ENCODE peak calls at places on chromosomes 5 and 9, in four cellular contexts. One of them, this sample, is unnamed.

GRCh38 chr5:1013238-1013947 is 4.8 kb downstream of the NKD2 start:
- DNase-seq in T-helper 9 cell: no peak
- DNase-seq in HT1080: no peak
- DNase-seq in germinal center: no peak
- DNase-seq in this sample: no peak

GRCh38 chr5:146079695-146080361 is 25.5 kb downstream of the PLAC8L1 start:
- DNase-seq in T-helper 9 cell: no peak
- DNase-seq in HT1080: peak
- DNase-seq in germinal center: no peak
- DNase-seq in this sample: no peak

GRCh38 chr5:160847526-160848085 is 4.4 kb downstream of the ATP10B start:
- DNase-seq in T-helper 9 cell: no peak
- DNase-seq in HT1080: no peak
- DNase-seq in germinal center: no peak
- DNase-seq in this sample: no peak

GRCh38 chr5:143515829-143516228 is 112.3 kb upstream of the NR3C1 start:
- DNase-seq in T-helper 9 cell: no peak
- DNase-seq in HT1080: no peak
- DNase-seq in germinal center: no peak
- DNase-seq in this sample: no peak

GRCh38 chr9:36946653-36947052 is 87.4 kb downstream of the PAX5 start:
- DNase-seq in T-helper 9 cell: no peak
- DNase-seq in HT1080: peak
- DNase-seq in germinal center: no peak
- DNase-seq in this sample: no peak

GRCh38 chr9:7097785-7098420 is 340.1 kb downstream of the KDM4C start:
- DNase-seq in T-helper 9 cell: no peak
- DNase-seq in HT1080: no peak
- DNase-seq in germinal center: no peak
- DNase-seq in this sample: no peak

GRCh38 chr9:128191406-128192046 is at the start of gene CIZ1:
- DNase-seq in T-helper 9 cell: peak
- DNase-seq in HT1080: peak
- DNase-seq in germinal center: peak
- DNase-seq in this sample: peak

GRCh38 chr5:10611290-10611689 is 47.4 kb downstream of the ANKRD33B start:
- DNase-seq in T-helper 9 cell: no peak
- DNase-seq in HT1080: no peak
- DNase-seq in germinal center: no peak
- DNase-seq in this sample: no peak

GRCh38 chr9:92196909-92197308 is 81.7 kb upstream of the SPTLC1 start:
- DNase-seq in T-helper 9 cell: no peak
- DNase-seq in HT1080: peak
- DNase-seq in germinal center: no peak
- DNase-seq in this sample: no peak

GRCh38 chr5:21680196-21680595 is 1172.9 kb downstream of the CDH12 start:
- DNase-seq in T-helper 9 cell: no peak
- DNase-seq in HT1080: peak
- DNase-seq in germinal center: no peak
- DNase-seq in this sample: no peak

GRCh38 chr9:84349706-84350105 is 9.1 kb upstream of the SLC28A3 start:
- DNase-seq in T-helper 9 cell: no peak
- DNase-seq in HT1080: no peak
- DNase-seq in germinal center: no peak
- DNase-seq in this sample: no peak

GRCh38 chr9:128635266-128636023 is 21.2 kb downstream of the DYNC2I2 start:
- DNase-seq in T-helper 9 cell: no peak
- DNase-seq in HT1080: peak
- DNase-seq in germinal center: no peak
- DNase-seq in this sample: peak

GRCh38 chr5:146877783-146878470 is 630 bp downstream of the PPP2R2B start:
- DNase-seq in T-helper 9 cell: peak
- DNase-seq in HT1080: no peak
- DNase-seq in germinal center: peak
- DNase-seq in this sample: no peak

GRCh38 chr5:142618125-142618524 is 67.8 kb downstream of the FGF1 start:
- DNase-seq in T-helper 9 cell: no peak
- DNase-seq in HT1080: peak
- DNase-seq in germinal center: no peak
- DNase-seq in this sample: no peak

GRCh38 chr5:36573441-36573840 is 33.0 kb upstream of the SLC1A3 start:
- DNase-seq in T-helper 9 cell: no peak
- DNase-seq in HT1080: peak
- DNase-seq in germinal center: no peak
- DNase-seq in this sample: no peak

GRCh38 chr9:131138676-131139075 is 13.3 kb downstream of the NUP214 start:
- DNase-seq in T-helper 9 cell: no peak
- DNase-seq in HT1080: no peak
- DNase-seq in germinal center: no peak
- DNase-seq in this sample: no peak

GRCh38 chr5:15008476-15008875 is 136.9 kb upstream of the ANKH start:
- DNase-seq in T-helper 9 cell: no peak
- DNase-seq in HT1080: peak
- DNase-seq in germinal center: no peak
- DNase-seq in this sample: peak

GRCh38 chr9:125850763-125851162 is 103.6 kb downstream of the PBX3 start:
- DNase-seq in T-helper 9 cell: no peak
- DNase-seq in HT1080: no peak
- DNase-seq in germinal center: no peak
- DNase-seq in this sample: no peak

GRCh38 chr5:177982072-177982727 is 13.8 kb downstream of the PROP1 start:
- DNase-seq in T-helper 9 cell: no peak
- DNase-seq in HT1080: no peak
- DNase-seq in germinal center: no peak
- DNase-seq in this sample: peak